ENCODE peak calls at places on chromosome 9, in five cellular contexts. C is endodermal cell, U is fibroblast of pulmonary artery, Z is GM13976, E is brain microvascular endothelial cell. J is an unnamed sample.

GRCh38 chr9:131274674-131275331 is 1.5 kb downstream of the FAM78A start:
- DNase-seq in C (no peak), U (no peak), Z (peak), E (no peak), J (no peak)

GRCh38 chr9:35919212-35920003 is 10.1 kb downstream of the SPAAR start:
- DNase-seq in C (no peak), U (no peak), Z (no peak), E (no peak), J (no peak)

GRCh38 chr9:129253820-129254381 is 75.8 kb upstream of the IER5L start:
- DNase-seq in C (peak), U (peak), Z (no peak), E (peak), J (no peak)

GRCh38 chr9:127749090-127749787 is 14.1 kb upstream of the TOR2A start:
- DNase-seq in C (no peak), U (no peak), Z (no peak), E (no peak), J (no peak)

GRCh38 chr9:132409828-132410528 is at the start of gene CFAP77:
- DNase-seq in C (peak), U (peak), Z (peak), E (peak), J (no peak)

GRCh38 chr9:27413507-27414214 is 110.4 kb upstream of the IFNK start:
- DNase-seq in C (no peak), U (peak), Z (no peak), E (no peak), J (no peak)

GRCh38 chr9:35237303-35237702 is 75.5 kb downstream of the UNC13B start:
- DNase-seq in C (peak), U (no peak), Z (no peak), E (no peak), J (no peak)

GRCh38 chr9:68551191-68551590 is 10.5 kb upstream of the TMEM252 start:
- DNase-seq in C (no peak), U (no peak), Z (no peak), E (no peak), J (no peak)

GRCh38 chr9:90552317-90552716 is 90.3 kb downstream of the DIRAS2 start:
- DNase-seq in C (no peak), U (no peak), Z (peak), E (no peak), J (no peak)

GRCh38 chr9:135919318-135919717 is 12.0 kb upstream of the CAMSAP1 start:
- DNase-seq in C (no peak), U (no peak), Z (no peak), E (no peak), J (no peak)

GRCh38 chr9:2267171-2267740 is 252.1 kb downstream of the SMARCA2 start:
- DNase-seq in C (no peak), U (no peak), Z (no peak), E (no peak), J (no peak)

GRCh38 chr9:90124961-90125360 is 517.7 kb downstream of the DIRAS2 start:
- DNase-seq in C (no peak), U (no peak), Z (no peak), E (no peak), J (no peak)

GRCh38 chr9:113462781-113463286 is 693 bp upstream of the RGS3 start:
- DNase-seq in C (no peak), U (no peak), Z (no peak), E (no peak), J (no peak)

GRCh38 chr9:84411647-84412267 is 71.2 kb upstream of the SLC28A3 start:
- DNase-seq in C (no peak), U (no peak), Z (no peak), E (no peak), J (no peak)

GRCh38 chr9:69453746-69454145 is 128.7 kb downstream of the ENTREP1 start:
- DNase-seq in C (peak), U (no peak), Z (no peak), E (no peak), J (no peak)

GRCh38 chr9:130192600-130192999 is 20.4 kb downstream of the NCS1 start:
- DNase-seq in C (no peak), U (no peak), Z (no peak), E (no peak), J (no peak)

GRCh38 chr9:34717996-34718614 is 8.2 kb upstream of the CCL21 start:
- DNase-seq in C (no peak), U (no peak), Z (peak), E (no peak), J (no peak)

GRCh38 chr9:114130624-114131277 is 24.6 kb upstream of the COL27A1 start:
- DNase-seq in C (no peak), U (no peak), Z (no peak), E (no peak), J (no peak)

GRCh38 chr9:129482521-129483466 is 138.1 kb downstream of the C9orf50 start:
- DNase-seq in C (peak), U (peak), Z (peak), E (peak), J (no peak)

GRCh38 chr9:35912791-35913400 is 3.6 kb downstream of the SPAAR start:
- DNase-seq in C (no peak), U (no peak), Z (no peak), E (no peak), J (no peak)

GRCh38 chr9:108727580-108728056 is 128.2 kb downstream of the ACTL7B start:
- DNase-seq in C (no peak), U (no peak), Z (no peak), E (no peak), J (no peak)

GRCh38 chr9:133250741-133251170 is 24.2 kb downstream of the ABO start:
- DNase-seq in C (no peak), U (no peak), Z (no peak), E (no peak), J (no peak)

GRCh38 chr9:105647595-105648349 is 14.5 kb upstream of the TAL2 start:
- DNase-seq in C (peak), U (peak), Z (no peak), E (peak), J (no peak)

GRCh38 chr9:75889977-75890540 is 414 bp upstream of the PCSK5 start:
- DNase-seq in C (peak), U (peak), Z (no peak), E (peak), J (no peak)

GRCh38 chr9:93634311-93635185 is 58.2 kb downstream of the PHF2 start:
- DNase-seq in C (peak), U (no peak), Z (no peak), E (no peak), J (no peak)
- TF ChIP-seq CTCF in C (no peak), U (no peak), Z (no peak), E (no peak), J (no peak)

GRCh38 chr9:22718653-22719052 is 272.0 kb downstream of the DMRTA1 start:
- DNase-seq in C (no peak), U (no peak), Z (no peak), E (no peak), J (no peak)
- TF ChIP-seq CTCF in C (peak), U (no peak), Z (no peak), E (no peak), J (no peak)

GRCh38 chr9:6944093-6944551 is 186.3 kb downstream of the KDM4C start:
- DNase-seq in C (no peak), U (peak), Z (no peak), E (peak), J (no peak)
- TF ChIP-seq CTCF in C (no peak), U (peak), Z (no peak), E (no peak), J (no peak)

GRCh38 chr9:110197330-110198187 is 10.4 kb downstream of the C9orf152 start:
- DNase-seq in C (no peak), U (no peak), Z (no peak), E (no peak), J (no peak)
- TF ChIP-seq CTCF in C (peak), U (peak), Z (no peak), E (peak), J (peak)

DNA sequence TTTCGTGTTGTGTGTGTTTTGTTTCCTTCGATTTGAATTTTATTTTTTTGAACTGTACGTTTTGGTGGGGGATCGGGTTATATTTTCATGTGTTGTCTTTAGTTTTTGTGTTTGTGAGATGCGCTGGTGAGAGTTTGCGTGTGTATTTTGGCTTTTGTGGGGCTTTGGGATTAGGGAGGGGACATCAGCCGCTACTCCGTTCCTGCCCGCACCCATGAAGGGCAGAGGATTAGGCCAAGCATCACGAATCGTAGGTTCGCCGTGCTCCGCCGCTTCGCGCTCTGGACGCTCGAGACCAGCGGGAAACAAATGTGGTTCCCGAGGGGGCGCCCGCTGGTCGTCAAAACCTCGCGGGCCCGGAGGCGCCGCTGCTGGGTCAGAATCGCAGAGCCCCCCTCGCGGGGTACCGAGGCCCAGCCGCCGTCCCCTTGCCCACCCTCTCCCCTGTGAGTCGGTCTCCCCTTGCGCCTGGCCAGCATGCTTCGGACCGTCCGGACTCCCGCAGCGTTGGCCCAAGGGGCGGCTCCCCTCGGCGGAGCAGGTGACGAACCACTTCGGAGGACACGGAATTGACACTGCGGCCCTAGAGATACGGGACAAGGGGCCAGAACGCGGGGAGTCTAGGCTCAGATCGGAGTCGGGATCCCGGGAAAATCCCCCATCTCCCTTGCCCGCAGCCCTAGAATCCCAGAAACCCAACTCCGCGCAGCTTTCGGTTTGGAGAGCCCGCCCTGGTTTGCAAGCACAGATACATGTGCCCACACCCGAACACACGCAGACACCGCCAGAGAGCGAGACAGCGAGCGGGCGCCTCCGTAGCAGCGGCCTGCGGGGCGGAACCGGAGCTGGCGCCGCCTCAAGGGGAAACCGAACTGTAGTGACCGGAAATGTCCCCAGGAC is 2.4 kb upstream of the PAX5 start:
- DNase-seq in C (peak), U (peak), Z (peak), E (no peak), J (no peak)
- TF ChIP-seq CTCF in C (no peak), U (no peak), Z (peak), E (no peak), J (peak)

GRCh38 chr9:22064957-22065356 is 55.9 kb upstream of the CDKN2B start:
- DNase-seq in C (no peak), U (no peak), Z (no peak), E (no peak), J (no peak)

GRCh38 chr9:22065431-22065830 is 56.3 kb upstream of the CDKN2B start:
- DNase-seq in C (no peak), U (no peak), Z (no peak), E (no peak), J (no peak)

GRCh38 chr9:22068369-22068768 is 59.3 kb upstream of the CDKN2B start:
- DNase-seq in C (no peak), U (no peak), Z (no peak), E (no peak), J (no peak)

DNA sequence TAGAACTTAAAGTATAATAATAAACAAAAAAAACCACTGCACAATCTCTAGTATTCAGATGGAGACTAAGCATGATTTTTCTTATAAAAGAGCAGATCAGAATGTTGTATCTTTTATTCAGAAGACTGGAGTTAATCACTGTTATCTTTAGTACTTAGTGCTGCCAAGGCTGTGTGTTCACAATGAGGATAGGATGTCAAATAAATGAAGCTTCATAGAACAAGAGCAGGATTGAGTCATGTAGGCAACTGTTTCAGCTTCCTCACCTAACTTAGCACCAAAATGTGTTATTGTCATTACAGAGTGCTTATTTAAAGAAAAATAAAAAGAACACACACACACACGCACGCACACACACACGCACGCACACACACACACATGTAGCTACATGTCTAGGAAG is 58.1 kb upstream of the CDKN2B start:
- DNase-seq in C (no peak), U (no peak), Z (no peak), E (no peak), J (no peak)
- TF ChIP-seq CTCF in C (no peak), U (no peak), Z (no peak), E (no peak), J (no peak)

J was measured in GM12864.